ENCODE peak calls at places on chromosome 2, in nine cellular contexts. Z is AG04450; L is fibroblast of mammary gland; K is omental fat pad; M is fibroblast of lung; S is epithelial cell of esophagus; Y is kidney epithelial cell; B is CD8-positive, alpha-beta T cell; Q is ovary. E is an unnamed sample.

GRCh38 chr2:123518387-123518786 is 506.7 kb upstream of the CNTNAP5 start:
- DNase-seq in L (peak), Q (no peak), Y (no peak), Z (no peak), S (peak), B (no peak), M (peak), K (no peak), E (no peak)

GRCh38 chr2:183093857-183094657 is 15.5 kb downstream of the DUSP19 start:
- DNase-seq in Y (no peak), Z (no peak), B (no peak), K (no peak), S (peak), Q (no peak), M (peak), L (peak), E (no peak)

GRCh38 chr2:80304522-80304878 is at the start of gene LRRTM1:
- DNase-seq in L (no peak), S (peak), K (no peak), B (no peak), M (peak), Q (no peak), Y (no peak), Z (no peak), E (peak)

GRCh38 chr2:43132523-43133301 is 93.7 kb downstream of the ZFP36L2 start:
- DNase-seq in K (peak), Q (no peak), S (no peak), Y (no peak), Z (no peak), L (no peak), B (no peak), M (no peak), E (no peak)

GRCh38 chr2:172864182-172864581 is 128.5 kb downstream of the RAPGEF4 start:
- DNase-seq in S (peak), B (no peak), M (peak), Z (no peak), Y (no peak), Q (peak), L (peak), K (peak), E (no peak)

GRCh38 chr2:150528861-150529801 is 41.7 kb upstream of the RND3 start:
- DNase-seq in Z (no peak), S (peak), Y (peak), K (no peak), L (peak), Q (no peak), M (peak), B (no peak), E (no peak)

GRCh38 chr2:65032016-65032975 is 23.9 kb upstream of the CEP68 start:
- DNase-seq in Z (no peak), Q (no peak), M (no peak), S (no peak), K (no peak), Y (no peak), B (no peak), L (no peak), E (no peak)

GRCh38 chr2:119820275-119820674 is 60.6 kb downstream of the PTPN4 start:
- DNase-seq in M (peak), S (peak), Q (no peak), L (peak), K (no peak), Y (peak), B (no peak), Z (no peak), E (no peak)

GRCh38 chr2:27966466-27966865 is 75.9 kb downstream of the BABAM2 start:
- DNase-seq in K (no peak), Y (no peak), Q (peak), Z (no peak), L (peak), S (no peak), M (peak), B (no peak), E (no peak)

GRCh38 chr2:13536941-13537340 is 820.2 kb downstream of the TRIB2 start:
- DNase-seq in Z (no peak), S (no peak), K (no peak), L (no peak), Y (no peak), M (no peak), Q (no peak), B (no peak), E (no peak)

GRCh38 chr2:132971310-132972061 is 301.5 kb upstream of the LYPD1 start:
- DNase-seq in M (no peak), Y (no peak), L (no peak), K (no peak), S (no peak), Q (no peak), B (no peak), Z (no peak), E (no peak)

GRCh38 chr2:242027676-242028450 is 158.3 kb downstream of the RTP5 start:
- DNase-seq in M (no peak), L (no peak), K (no peak), Y (no peak), B (no peak), Q (no peak), Z (no peak), S (no peak), E (no peak)

GRCh38 chr2:11397046-11397445 is 52.6 kb upstream of the ROCK2 start:
- DNase-seq in B (no peak), K (no peak), Q (no peak), L (no peak), Z (no peak), M (no peak), Y (no peak), S (no peak), E (no peak)

GRCh38 chr2:199738723-199739412 is 112.1 kb downstream of the FTCDNL1 start:
- DNase-seq in Q (no peak), B (no peak), Z (peak), L (peak), S (peak), Y (peak), M (no peak), K (no peak), E (no peak)

GRCh38 chr2:241841181-241842066 is 17.3 kb downstream of the PDCD1 start:
- DNase-seq in K (no peak), Q (no peak), Z (no peak), Y (no peak), S (no peak), B (no peak), L (no peak), M (no peak), E (no peak)

GRCh38 chr2:23803275-23803964 is 123.5 kb downstream of the ATAD2B start:
- DNase-seq in B (no peak), S (peak), Y (no peak), L (peak), Q (no peak), K (no peak), Z (peak), M (peak), E (no peak)

GRCh38 chr2:233419626-233420431 is 65.5 kb downstream of the DGKD start:
- DNase-seq in L (no peak), M (no peak), K (no peak), B (no peak), Q (peak), S (no peak), Y (no peak), Z (no peak), E (no peak)

GRCh38 chr2:15425707-15426106 is 135.4 kb downstream of the NBAS start:
- DNase-seq in M (no peak), Y (no peak), Q (no peak), B (no peak), L (no peak), Z (no peak), K (no peak), S (no peak), E (no peak)

GRCh38 chr2:68721482-68722071 is 13.0 kb upstream of the ARHGAP25 start:
- DNase-seq in S (no peak), Z (no peak), M (no peak), Q (no peak), Y (no peak), L (no peak), K (no peak), B (no peak), E (no peak)

GRCh38 chr2:229141626-229142025 is 129.5 kb downstream of the PID1 start:
- DNase-seq in Y (peak), Z (no peak), L (peak), S (peak), K (no peak), B (no peak), Q (no peak), M (peak), E (no peak)

GRCh38 chr2:151102196-151102692 is 159.4 kb downstream of the RBM43 start:
- DNase-seq in Q (no peak), K (no peak), Z (no peak), M (no peak), Y (no peak), L (no peak), B (no peak), S (no peak), E (no peak)

DNA sequence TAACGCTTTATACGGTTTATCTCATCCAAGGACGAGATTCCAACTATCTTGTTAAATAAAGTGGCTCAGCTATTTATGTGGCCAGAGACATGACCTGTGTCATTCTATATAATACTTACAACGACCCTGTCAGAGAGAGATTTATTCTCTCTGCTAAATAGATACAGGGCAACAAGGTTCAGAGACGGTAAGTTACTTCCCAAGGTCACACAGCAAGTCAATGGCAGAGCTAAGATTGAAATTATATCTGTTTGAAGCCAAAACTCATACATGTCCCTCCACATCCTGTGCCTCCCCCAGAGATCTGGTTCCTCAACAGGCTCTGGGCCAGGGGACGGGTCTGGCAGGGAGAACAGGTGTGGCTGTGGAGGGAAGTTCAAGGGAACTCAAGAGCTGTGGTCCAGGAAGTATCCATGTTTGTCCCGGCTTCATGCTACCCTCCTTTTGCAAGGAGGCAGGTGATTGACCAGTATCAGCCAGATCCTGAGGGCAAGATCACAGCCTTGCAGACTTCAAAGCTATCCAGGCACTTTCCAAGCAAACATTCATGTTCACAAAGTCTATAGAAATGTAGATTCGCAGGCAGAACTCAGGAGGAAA is 99.8 kb downstream of the CAPN13 start:
- DNase-seq in Q (no peak), K (no peak), Y (no peak), B (no peak), M (no peak), S (no peak), Z (no peak), L (no peak), E (no peak)
- TF ChIP-seq CTCF in Q (no peak), K (no peak), Y (no peak), B (peak), M (no peak), S (no peak), Z (no peak), L (no peak), E (no peak)

DNA sequence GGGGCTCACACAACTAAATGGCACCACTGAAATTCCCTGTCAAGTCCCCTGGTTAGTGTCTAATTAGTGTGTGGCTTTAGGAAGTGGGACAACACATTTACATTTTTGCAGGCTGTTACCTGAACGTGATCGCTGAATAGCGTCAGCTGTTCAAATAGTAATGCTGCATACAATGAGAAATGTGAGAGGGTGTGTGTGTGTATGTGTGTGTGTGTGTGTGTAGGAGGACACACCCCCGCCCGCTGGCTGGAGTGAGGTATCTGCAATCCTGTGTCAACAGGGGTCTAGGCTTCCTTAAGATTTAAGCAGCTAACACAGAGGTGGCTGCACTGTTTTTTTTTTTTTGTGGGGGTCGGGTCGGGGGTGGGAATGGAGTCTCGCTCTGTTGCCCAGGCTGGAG is 4.8 kb upstream of the LYPD6B start:
- DNase-seq in L (no peak), B (no peak), Z (no peak), Y (no peak), K (no peak), M (no peak), Q (no peak), S (peak), E (no peak)
- TF ChIP-seq CTCF in L (no peak), B (no peak), Z (no peak), Y (no peak), K (no peak), M (no peak), Q (no peak), S (no peak), E (no peak)

GRCh38 chr2:21860913-21861312 is 737.1 kb downstream of the TDRD15 start:
- DNase-seq in Y (no peak), Z (no peak), K (no peak), S (peak), M (no peak), Q (no peak), B (no peak), L (no peak), E (no peak)
- TF ChIP-seq CTCF in Y (no peak), Z (no peak), K (no peak), S (no peak), M (no peak), Q (no peak), B (no peak), L (no peak), E (no peak)

GRCh38 chr2:19146867-19147266 is 211.6 kb downstream of the OSR1 start:
- DNase-seq in Y (no peak), S (no peak), K (no peak), L (no peak), B (no peak), M (no peak), Q (no peak), Z (no peak), E (no peak)

GRCh38 chr2:19150726-19151125 is 207.7 kb downstream of the OSR1 start:
- DNase-seq in S (no peak), L (no peak), Q (no peak), K (no peak), B (no peak), M (no peak), Z (no peak), Y (no peak), E (no peak)
- TF ChIP-seq CTCF in S (no peak), L (no peak), Q (no peak), K (no peak), B (no peak), M (no peak), Z (no peak), Y (no peak), E (no peak)

GRCh38 chr2:7133521-7133920 is 216.3 kb downstream of the RNF144A start:
- DNase-seq in L (no peak), Q (no peak), S (no peak), Y (no peak), M (no peak), B (no peak), K (no peak), Z (no peak), E (no peak)
- TF ChIP-seq CTCF in L (no peak), Q (no peak), S (no peak), Y (peak), M (no peak), B (no peak), K (no peak), Z (no peak), E (no peak)

DNA sequence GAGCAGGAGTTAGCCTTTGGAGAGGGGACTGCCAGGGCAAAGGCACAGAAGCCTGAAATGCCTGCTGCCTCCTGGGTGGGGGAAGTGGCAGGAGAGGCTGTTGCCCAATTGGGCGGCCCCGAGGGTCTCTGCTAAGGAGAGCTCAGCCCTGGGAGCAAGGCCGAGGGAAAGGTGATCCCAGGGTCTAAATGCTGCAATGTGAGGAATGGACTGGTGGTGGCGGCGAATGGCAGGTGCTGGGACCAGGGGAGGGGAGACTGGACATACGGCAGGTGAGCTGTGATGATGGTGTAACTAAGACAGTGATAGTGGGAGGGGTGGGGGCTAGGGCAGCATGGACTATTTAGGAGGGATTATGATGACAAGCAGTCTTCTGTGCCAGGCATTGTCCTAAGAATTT is 104.0 kb downstream of the DYSF start:
- DNase-seq in M (no peak), B (no peak), S (no peak), K (no peak), Z (no peak), L (no peak), Q (no peak), Y (no peak), E (no peak)
- TF ChIP-seq CTCF in M (no peak), B (no peak), S (no peak), K (no peak), Z (no peak), L (no peak), Q (no peak), Y (no peak), E (no peak)

E was measured in D721Med.